ENCODE peak calls at places on chromosomes 13 and 19, in nine cellular contexts. One of them, this sample, is unnamed.
A peak's percentile ranks its signal among the peaks of the same experiment; 100 is the strongest.

GRCh38 chr13:39016789-39017188 is 21.1 kb downstream of the PROSER1 start:
- DNase-seq in RWPE1: peak; percentile 33
- DNase-seq in coronary artery: no peak
- DNase-seq in tibial nerve: no peak
- DNase-seq in MCF 10A: peak; percentile 52
- DNase-seq in AG04450: no peak
- DNase-seq in activated CD8-positive, alpha-beta T cell treated with anti-CD3 and anti-CD28 coated beads for 36 hours: peak; percentile 50
- DNase-seq in transverse colon: peak; percentile 17
- DNase-seq in type B pancreatic cell: no peak
- DNase-seq in this sample: no peak

GRCh38 chr13:102234618-102235017 is 167.2 kb downstream of the FGF14 start:
- DNase-seq in RWPE1: peak; percentile 38
- DNase-seq in coronary artery: no peak
- DNase-seq in tibial nerve: no peak
- DNase-seq in MCF 10A: peak; percentile 47
- DNase-seq in AG04450: no peak
- DNase-seq in activated CD8-positive, alpha-beta T cell treated with anti-CD3 and anti-CD28 coated beads for 36 hours: no peak
- DNase-seq in transverse colon: no peak
- DNase-seq in type B pancreatic cell: no peak
- DNase-seq in this sample: no peak

GRCh38 chr19:34430738-34431625 is 2.8 kb downstream of the UBA2 start:
- DNase-seq in RWPE1: peak; percentile 66
- DNase-seq in coronary artery: no peak
- DNase-seq in tibial nerve: no peak
- DNase-seq in MCF 10A: peak; percentile 70
- DNase-seq in AG04450: no peak
- DNase-seq in activated CD8-positive, alpha-beta T cell treated with anti-CD3 and anti-CD28 coated beads for 36 hours: peak; percentile 63
- DNase-seq in transverse colon: no peak
- DNase-seq in type B pancreatic cell: no peak
- DNase-seq in this sample: no peak

GRCh38 chr19:1237754-1238372 is at the start of gene CBARP:
- DNase-seq in RWPE1: no peak
- DNase-seq in coronary artery: no peak
- DNase-seq in tibial nerve: no peak
- DNase-seq in MCF 10A: no peak
- DNase-seq in AG04450: no peak
- DNase-seq in activated CD8-positive, alpha-beta T cell treated with anti-CD3 and anti-CD28 coated beads for 36 hours: peak; percentile 31
- DNase-seq in transverse colon: no peak
- DNase-seq in type B pancreatic cell: no peak
- DNase-seq in this sample: no peak

GRCh38 chr13:82647540-82647939 is 1234.7 kb downstream of the SLITRK1 start:
- DNase-seq in RWPE1: no peak
- DNase-seq in coronary artery: no peak
- DNase-seq in tibial nerve: no peak
- DNase-seq in MCF 10A: no peak
- DNase-seq in AG04450: no peak
- DNase-seq in activated CD8-positive, alpha-beta T cell treated with anti-CD3 and anti-CD28 coated beads for 36 hours: no peak
- DNase-seq in transverse colon: no peak
- DNase-seq in type B pancreatic cell: no peak
- DNase-seq in this sample: no peak

GRCh38 chr13:25733061-25733491 is 318.7 kb downstream of the SHISA2 start:
- DNase-seq in RWPE1: peak; percentile 78
- DNase-seq in coronary artery: no peak
- DNase-seq in tibial nerve: no peak
- DNase-seq in MCF 10A: peak; percentile 61
- DNase-seq in AG04450: no peak
- DNase-seq in activated CD8-positive, alpha-beta T cell treated with anti-CD3 and anti-CD28 coated beads for 36 hours: no peak
- DNase-seq in transverse colon: no peak
- DNase-seq in type B pancreatic cell: no peak
- DNase-seq in this sample: no peak

GRCh38 chr13:95533545-95534135 is 18.9 kb upstream of the CLDN10 start:
- DNase-seq in RWPE1: no peak
- DNase-seq in coronary artery: no peak
- DNase-seq in tibial nerve: no peak
- DNase-seq in MCF 10A: peak; percentile 27
- DNase-seq in AG04450: no peak
- DNase-seq in activated CD8-positive, alpha-beta T cell treated with anti-CD3 and anti-CD28 coated beads for 36 hours: no peak
- DNase-seq in transverse colon: peak; percentile 15
- DNase-seq in type B pancreatic cell: no peak
- DNase-seq in this sample: no peak

GRCh38 chr19:36051637-36052036 is 2.4 kb downstream of the THAP8 start:
- DNase-seq in RWPE1: no peak
- DNase-seq in coronary artery: no peak
- DNase-seq in tibial nerve: no peak
- DNase-seq in MCF 10A: no peak
- DNase-seq in AG04450: no peak
- DNase-seq in activated CD8-positive, alpha-beta T cell treated with anti-CD3 and anti-CD28 coated beads for 36 hours: no peak
- DNase-seq in transverse colon: no peak
- DNase-seq in type B pancreatic cell: no peak
- DNase-seq in this sample: no peak

GRCh38 chr19:16386619-16387240 is 62.1 kb downstream of the KLF2 start:
- DNase-seq in RWPE1: peak; percentile 51
- DNase-seq in coronary artery: no peak
- DNase-seq in tibial nerve: peak; percentile 69
- DNase-seq in MCF 10A: peak; percentile 52
- DNase-seq in AG04450: peak; percentile 39
- DNase-seq in activated CD8-positive, alpha-beta T cell treated with anti-CD3 and anti-CD28 coated beads for 36 hours: peak; percentile 69
- DNase-seq in transverse colon: no peak
- DNase-seq in type B pancreatic cell: no peak
- DNase-seq in this sample: no peak

DNA sequence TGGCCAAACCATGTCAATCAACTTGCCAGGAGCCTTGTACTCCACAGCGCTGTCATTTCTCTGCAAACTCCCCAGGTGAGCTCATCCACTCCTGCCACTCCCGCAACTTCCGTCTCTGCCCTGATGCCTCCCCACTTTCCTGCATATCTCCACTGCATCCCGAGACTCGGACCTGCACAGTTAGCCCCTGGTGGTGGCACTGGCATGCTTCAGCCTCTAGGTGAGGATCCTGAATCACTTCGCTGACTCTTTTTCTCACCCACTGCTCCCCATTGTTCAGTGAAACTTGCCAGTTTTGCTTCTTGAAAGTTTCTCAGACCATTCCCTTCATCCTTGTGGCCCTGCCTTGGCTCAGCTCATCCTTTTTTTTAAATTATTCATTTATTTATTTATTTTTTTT is 3.4 kb upstream of the CTU1 start:
- DNase-seq in RWPE1: no peak
- DNase-seq in coronary artery: no peak
- DNase-seq in tibial nerve: no peak
- DNase-seq in MCF 10A: no peak
- DNase-seq in AG04450: no peak
- DNase-seq in activated CD8-positive, alpha-beta T cell treated with anti-CD3 and anti-CD28 coated beads for 36 hours: no peak
- DNase-seq in transverse colon: no peak
- DNase-seq in type B pancreatic cell: no peak
- DNase-seq in this sample: no peak
- TF ChIP-seq CTCF in RWPE1: no peak
- TF ChIP-seq CTCF in coronary artery: no peak
- TF ChIP-seq CTCF in tibial nerve: no peak
- TF ChIP-seq CTCF in MCF 10A: peak; percentile 8
- TF ChIP-seq CTCF in AG04450: peak; percentile 32
- TF ChIP-seq CTCF in activated CD8-positive, alpha-beta T cell treated with anti-CD3 and anti-CD28 coated beads for 36 hours: peak; percentile 20
- TF ChIP-seq CTCF in transverse colon: no peak
- TF ChIP-seq CTCF in type B pancreatic cell: peak; percentile 52
- TF ChIP-seq CTCF in this sample: no peak

GRCh38 chr13:37290691-37291090 is 185.2 kb upstream of the CSNK1A1L start:
- DNase-seq in RWPE1: no peak
- DNase-seq in coronary artery: no peak
- DNase-seq in tibial nerve: no peak
- DNase-seq in MCF 10A: no peak
- DNase-seq in AG04450: no peak
- DNase-seq in activated CD8-positive, alpha-beta T cell treated with anti-CD3 and anti-CD28 coated beads for 36 hours: no peak
- DNase-seq in transverse colon: no peak
- DNase-seq in type B pancreatic cell: no peak
- DNase-seq in this sample: no peak

GRCh38 chr13:37289212-37289935 is 183.9 kb upstream of the CSNK1A1L start:
- DNase-seq in RWPE1: no peak
- DNase-seq in coronary artery: no peak
- DNase-seq in tibial nerve: no peak
- DNase-seq in MCF 10A: no peak
- DNase-seq in AG04450: no peak
- DNase-seq in activated CD8-positive, alpha-beta T cell treated with anti-CD3 and anti-CD28 coated beads for 36 hours: no peak
- DNase-seq in transverse colon: no peak
- DNase-seq in type B pancreatic cell: no peak
- DNase-seq in this sample: no peak

GRCh38 chr13:37293295-37293694 is 187.8 kb upstream of the CSNK1A1L start:
- DNase-seq in RWPE1: no peak
- DNase-seq in coronary artery: no peak
- DNase-seq in tibial nerve: no peak
- DNase-seq in MCF 10A: no peak
- DNase-seq in AG04450: no peak
- DNase-seq in activated CD8-positive, alpha-beta T cell treated with anti-CD3 and anti-CD28 coated beads for 36 hours: no peak
- DNase-seq in transverse colon: no peak
- DNase-seq in type B pancreatic cell: no peak
- DNase-seq in this sample: no peak

GRCh38 chr13:37288057-37288720 is 182.7 kb upstream of the CSNK1A1L start:
- DNase-seq in RWPE1: no peak
- DNase-seq in coronary artery: no peak
- DNase-seq in tibial nerve: no peak
- DNase-seq in MCF 10A: no peak
- DNase-seq in AG04450: no peak
- DNase-seq in activated CD8-positive, alpha-beta T cell treated with anti-CD3 and anti-CD28 coated beads for 36 hours: no peak
- DNase-seq in transverse colon: no peak
- DNase-seq in type B pancreatic cell: no peak
- DNase-seq in this sample: no peak
- TF ChIP-seq CTCF in RWPE1: no peak
- TF ChIP-seq CTCF in coronary artery: no peak
- TF ChIP-seq CTCF in tibial nerve: no peak
- TF ChIP-seq CTCF in MCF 10A: no peak
- TF ChIP-seq CTCF in AG04450: no peak
- TF ChIP-seq CTCF in activated CD8-positive, alpha-beta T cell treated with anti-CD3 and anti-CD28 coated beads for 36 hours: no peak
- TF ChIP-seq CTCF in transverse colon: no peak
- TF ChIP-seq CTCF in type B pancreatic cell: no peak
- TF ChIP-seq CTCF in this sample: no peak

DNA sequence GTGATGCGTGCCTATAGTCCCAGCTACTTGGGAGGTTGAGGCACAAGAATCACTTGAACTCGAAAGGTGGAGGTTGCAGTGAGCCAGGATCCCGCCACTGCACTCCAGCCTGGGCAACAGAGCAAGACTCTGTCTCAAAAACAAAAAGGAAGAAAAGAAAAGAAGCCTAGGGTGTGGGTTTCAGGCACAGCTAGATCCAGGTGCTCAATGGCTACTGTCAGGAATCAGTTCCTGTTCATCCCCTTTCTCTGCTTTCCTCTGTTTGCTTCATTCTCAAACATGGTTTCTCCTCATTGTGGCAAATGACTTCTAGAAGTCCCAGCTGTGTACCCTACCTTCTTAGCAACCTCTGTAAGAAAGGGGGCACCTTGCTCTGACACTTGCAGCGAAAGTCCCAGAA is 5.9 kb downstream of the CBLC start:
- DNase-seq in RWPE1: no peak
- DNase-seq in coronary artery: no peak
- DNase-seq in tibial nerve: no peak
- DNase-seq in MCF 10A: no peak
- DNase-seq in AG04450: no peak
- DNase-seq in activated CD8-positive, alpha-beta T cell treated with anti-CD3 and anti-CD28 coated beads for 36 hours: no peak
- DNase-seq in transverse colon: no peak
- DNase-seq in type B pancreatic cell: no peak
- DNase-seq in this sample: no peak
- TF ChIP-seq CTCF in RWPE1: no peak
- TF ChIP-seq CTCF in coronary artery: no peak
- TF ChIP-seq CTCF in tibial nerve: no peak
- TF ChIP-seq CTCF in MCF 10A: no peak
- TF ChIP-seq CTCF in AG04450: no peak
- TF ChIP-seq CTCF in activated CD8-positive, alpha-beta T cell treated with anti-CD3 and anti-CD28 coated beads for 36 hours: no peak
- TF ChIP-seq CTCF in transverse colon: no peak
- TF ChIP-seq CTCF in type B pancreatic cell: no peak
- TF ChIP-seq CTCF in this sample: no peak

GRCh38 chr19:49602806-49603205 is 11.8 kb downstream of the PRR12 start:
- DNase-seq in RWPE1: no peak
- DNase-seq in coronary artery: no peak
- DNase-seq in tibial nerve: no peak
- DNase-seq in MCF 10A: no peak
- DNase-seq in AG04450: no peak
- DNase-seq in activated CD8-positive, alpha-beta T cell treated with anti-CD3 and anti-CD28 coated beads for 36 hours: no peak
- DNase-seq in transverse colon: no peak
- DNase-seq in type B pancreatic cell: no peak
- DNase-seq in this sample: no peak

GRCh38 chr19:49597703-49597974 is 6.7 kb downstream of the PRR12 start:
- DNase-seq in RWPE1: no peak
- DNase-seq in coronary artery: no peak
- DNase-seq in tibial nerve: no peak
- DNase-seq in MCF 10A: no peak
- DNase-seq in AG04450: no peak
- DNase-seq in activated CD8-positive, alpha-beta T cell treated with anti-CD3 and anti-CD28 coated beads for 36 hours: no peak
- DNase-seq in transverse colon: no peak
- DNase-seq in type B pancreatic cell: no peak
- DNase-seq in this sample: no peak

GRCh38 chr19:49596954-49597702 is 6.1 kb downstream of the PRR12 start:
- DNase-seq in RWPE1: no peak
- DNase-seq in coronary artery: no peak
- DNase-seq in tibial nerve: no peak
- DNase-seq in MCF 10A: no peak
- DNase-seq in AG04450: no peak
- DNase-seq in activated CD8-positive, alpha-beta T cell treated with anti-CD3 and anti-CD28 coated beads for 36 hours: no peak
- DNase-seq in transverse colon: no peak
- DNase-seq in type B pancreatic cell: no peak
- DNase-seq in this sample: no peak

GRCh38 chr19:49601482-49602038 is 10.6 kb downstream of the PRR12 start:
- DNase-seq in RWPE1: no peak
- DNase-seq in coronary artery: no peak
- DNase-seq in tibial nerve: no peak
- DNase-seq in MCF 10A: no peak
- DNase-seq in AG04450: no peak
- DNase-seq in activated CD8-positive, alpha-beta T cell treated with anti-CD3 and anti-CD28 coated beads for 36 hours: no peak
- DNase-seq in transverse colon: no peak
- DNase-seq in type B pancreatic cell: no peak
- DNase-seq in this sample: no peak

DNA sequence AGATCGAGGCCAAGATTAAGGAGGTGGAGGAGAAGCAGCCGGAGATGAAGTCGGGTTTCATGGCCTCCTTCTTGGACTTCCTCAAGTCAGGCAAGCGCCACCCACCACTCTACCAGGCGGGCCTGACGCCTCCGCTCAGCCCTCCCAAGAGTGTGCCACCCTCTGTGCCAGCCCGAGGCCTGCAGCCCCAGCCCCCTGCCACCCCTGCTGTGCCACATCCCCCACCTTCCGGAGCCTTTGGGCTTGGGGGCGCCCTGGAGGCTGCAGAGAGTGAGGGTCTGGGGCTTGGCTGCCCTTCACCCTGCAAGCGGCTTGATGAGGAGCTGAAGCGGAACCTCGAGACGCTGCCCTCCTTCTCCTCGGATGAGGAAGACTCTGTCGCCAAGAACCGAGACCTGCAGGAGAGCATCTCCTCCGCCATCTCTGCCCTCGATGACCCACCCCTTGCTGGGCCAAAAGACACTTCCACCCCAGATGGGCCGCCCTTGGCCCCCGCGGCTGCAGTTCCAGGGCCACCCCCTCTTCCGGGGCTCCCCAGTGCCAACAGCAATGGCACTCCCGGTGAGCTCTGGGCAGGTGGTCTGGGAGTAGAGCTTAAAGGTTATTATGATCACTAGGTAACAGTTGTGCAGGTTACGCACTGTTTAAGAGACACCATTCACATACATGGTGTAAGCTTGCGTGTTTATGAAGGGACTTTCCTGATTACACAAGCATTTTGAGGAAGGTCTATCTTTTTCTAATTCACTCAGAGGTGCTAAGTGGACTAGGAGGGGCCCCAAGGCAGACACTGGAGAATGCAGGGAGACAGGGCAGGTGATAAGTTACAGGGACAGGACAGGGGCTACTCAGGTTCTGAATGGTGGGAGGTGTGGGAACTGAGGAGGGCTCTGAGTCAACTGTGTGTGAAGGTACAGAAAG is 8.7 kb downstream of the PRR12 start:
- DNase-seq in RWPE1: no peak
- DNase-seq in coronary artery: no peak
- DNase-seq in tibial nerve: no peak
- DNase-seq in MCF 10A: no peak
- DNase-seq in AG04450: no peak
- DNase-seq in activated CD8-positive, alpha-beta T cell treated with anti-CD3 and anti-CD28 coated beads for 36 hours: no peak
- DNase-seq in transverse colon: no peak
- DNase-seq in type B pancreatic cell: no peak
- DNase-seq in this sample: no peak
- TF ChIP-seq CTCF in RWPE1: no peak
- TF ChIP-seq CTCF in coronary artery: no peak
- TF ChIP-seq CTCF in tibial nerve: no peak
- TF ChIP-seq CTCF in MCF 10A: no peak
- TF ChIP-seq CTCF in AG04450: no peak
- TF ChIP-seq CTCF in activated CD8-positive, alpha-beta T cell treated with anti-CD3 and anti-CD28 coated beads for 36 hours: no peak
- TF ChIP-seq CTCF in transverse colon: no peak
- TF ChIP-seq CTCF in type B pancreatic cell: no peak
- TF ChIP-seq CTCF in this sample: no peak